ENCODE peak calls at places on chromosome 10, in nine cellular contexts. R is upper lobe of left lung; P is glutamatergic neuron; H is choroid plexus epithelial cell; Y is fibroblast of lung; J is CD4-positive, alpha-beta T cell; L is Calu3; U is thoracic aorta; W is GM12865. F is an unnamed sample.

GRCh38 chr10:75180592-75180991 is 30.0 kb upstream of the VDAC2 start:
- DNase-seq in R (no peak), P (no peak), H (peak), Y (peak), J (no peak), L (no peak), U (no peak), W (no peak), F (no peak)

GRCh38 chr10:60963441-60964256 is 19.7 kb upstream of the RHOBTB1 start:
- DNase-seq in R (no peak), P (no peak), H (peak), Y (peak), J (no peak), L (no peak), U (no peak), W (no peak), F (peak)

GRCh38 chr10:27715505-27715904 is 30.1 kb downstream of the MKX start:
- DNase-seq in R (no peak), P (no peak), H (no peak), Y (no peak), J (no peak), L (no peak), U (no peak), W (no peak), F (no peak)

GRCh38 chr10:42987575-42987974 is 89.3 kb upstream of the RET start:
- DNase-seq in R (no peak), P (peak), H (no peak), Y (no peak), J (no peak), L (no peak), U (no peak), W (no peak), F (no peak)

GRCh38 chr10:98307916-98308315 is 39.9 kb upstream of the LOXL4 start:
- DNase-seq in R (no peak), P (no peak), H (no peak), Y (peak), J (no peak), L (no peak), U (no peak), W (no peak), F (no peak)

GRCh38 chr10:5076615-5077014 is 17.6 kb upstream of the AKR1C3 start:
- DNase-seq in R (no peak), P (no peak), H (no peak), Y (peak), J (no peak), L (no peak), U (no peak), W (no peak), F (no peak)

GRCh38 chr10:27564381-27564780 is 60.3 kb downstream of the RAB18 start:
- DNase-seq in R (no peak), P (no peak), H (no peak), Y (no peak), J (no peak), L (no peak), U (no peak), W (no peak), F (no peak)

GRCh38 chr10:110446954-110447608 is 50.6 kb upstream of the DUSP5 start:
- DNase-seq in R (peak), P (no peak), H (peak), Y (peak), J (peak), L (no peak), U (no peak), W (no peak), F (peak)

GRCh38 chr10:131841131-131841661 is 59.6 kb upstream of the PPP2R2D start:
- DNase-seq in R (peak), P (peak), H (no peak), Y (no peak), J (no peak), L (no peak), U (no peak), W (no peak), F (no peak)

GRCh38 chr10:30639946-30640786 is 10.6 kb upstream of the LYZL2 start:
- DNase-seq in R (no peak), P (no peak), H (peak), Y (peak), J (no peak), L (peak), U (no peak), W (peak), F (peak)

GRCh38 chr10:75987610-75988009 is 556.2 kb downstream of the LRMDA start:
- DNase-seq in R (no peak), P (no peak), H (peak), Y (peak), J (no peak), L (no peak), U (no peak), W (no peak), F (peak)

GRCh38 chr10:26437637-26438461 is at the start of gene APBB1IP:
- DNase-seq in R (peak), P (peak), H (no peak), Y (peak), J (peak), L (peak), U (no peak), W (peak), F (no peak)

GRCh38 chr10:92381543-92381954 is 90.6 kb downstream of the MARCHF5 start:
- DNase-seq in R (no peak), P (no peak), H (no peak), Y (no peak), J (no peak), L (no peak), U (no peak), W (no peak), F (no peak)

GRCh38 chr10:3776796-3777571 is 8.0 kb downstream of the KLF6 start:
- DNase-seq in R (peak), P (no peak), H (peak), Y (peak), J (peak), L (peak), U (peak), W (no peak), F (peak)

GRCh38 chr10:110041479-110041829 is 33.7 kb downstream of the ADD3 start:
- DNase-seq in R (no peak), P (no peak), H (no peak), Y (no peak), J (no peak), L (no peak), U (no peak), W (no peak), F (no peak)

GRCh38 chr10:132533571-132534260 is 3.9 kb upstream of the INPP5A start:
- DNase-seq in R (peak), P (no peak), H (no peak), Y (no peak), J (no peak), L (no peak), U (peak), W (no peak), F (no peak)

GRCh38 chr10:130244928-130245495 is 108.8 kb downstream of the GLRX3 start:
- DNase-seq in R (peak), P (no peak), H (no peak), Y (no peak), J (no peak), L (no peak), U (no peak), W (no peak), F (no peak)

GRCh38 chr10:106175760-106176377 is 988.6 kb downstream of the SORCS1 start:
- DNase-seq in R (no peak), P (no peak), H (peak), Y (peak), J (no peak), L (no peak), U (no peak), W (peak), F (peak)

GRCh38 chr10:71351628-71352319 is 32.7 kb downstream of the SLC29A3 start:
- DNase-seq in R (peak), P (no peak), H (no peak), Y (no peak), J (no peak), L (no peak), U (no peak), W (no peak), F (no peak)

GRCh38 chr10:103232772-103233488 is 12.8 kb upstream of the RPEL1 start:
- DNase-seq in R (peak), P (no peak), H (peak), Y (peak), J (no peak), L (no peak), U (no peak), W (no peak), F (peak)

GRCh38 chr10:5942471-5942870 is 34.9 kb downstream of the IL15RA start:
- DNase-seq in R (peak), P (no peak), H (no peak), Y (no peak), J (no peak), L (no peak), U (no peak), W (no peak), F (no peak)

GRCh38 chr10:95363303-95363912 is 72.6 kb upstream of the PDLIM1 start:
- DNase-seq in R (no peak), P (no peak), H (peak), Y (peak), J (no peak), L (peak), U (no peak), W (peak), F (peak)

GRCh38 chr10:124701881-124702656 is 42.1 kb downstream of the FAM53B start:
- DNase-seq in R (no peak), P (no peak), H (peak), Y (peak), J (no peak), L (no peak), U (no peak), W (no peak), F (no peak)

GRCh38 chr10:119306964-119307363 is 99.6 kb downstream of the GRK5 start:
- DNase-seq in R (no peak), P (no peak), H (no peak), Y (peak), J (no peak), L (no peak), U (no peak), W (no peak), F (no peak)

GRCh38 chr10:18164771-18165361 is 24.6 kb downstream of the CACNB2 start:
- DNase-seq in R (no peak), P (no peak), H (peak), Y (peak), J (no peak), L (no peak), U (no peak), W (no peak), F (peak)

GRCh38 chr10:131676971-131677421 is 223.8 kb upstream of the PPP2R2D start:
- DNase-seq in R (no peak), P (no peak), H (no peak), Y (no peak), J (no peak), L (no peak), U (no peak), W (no peak), F (no peak)

DNA sequence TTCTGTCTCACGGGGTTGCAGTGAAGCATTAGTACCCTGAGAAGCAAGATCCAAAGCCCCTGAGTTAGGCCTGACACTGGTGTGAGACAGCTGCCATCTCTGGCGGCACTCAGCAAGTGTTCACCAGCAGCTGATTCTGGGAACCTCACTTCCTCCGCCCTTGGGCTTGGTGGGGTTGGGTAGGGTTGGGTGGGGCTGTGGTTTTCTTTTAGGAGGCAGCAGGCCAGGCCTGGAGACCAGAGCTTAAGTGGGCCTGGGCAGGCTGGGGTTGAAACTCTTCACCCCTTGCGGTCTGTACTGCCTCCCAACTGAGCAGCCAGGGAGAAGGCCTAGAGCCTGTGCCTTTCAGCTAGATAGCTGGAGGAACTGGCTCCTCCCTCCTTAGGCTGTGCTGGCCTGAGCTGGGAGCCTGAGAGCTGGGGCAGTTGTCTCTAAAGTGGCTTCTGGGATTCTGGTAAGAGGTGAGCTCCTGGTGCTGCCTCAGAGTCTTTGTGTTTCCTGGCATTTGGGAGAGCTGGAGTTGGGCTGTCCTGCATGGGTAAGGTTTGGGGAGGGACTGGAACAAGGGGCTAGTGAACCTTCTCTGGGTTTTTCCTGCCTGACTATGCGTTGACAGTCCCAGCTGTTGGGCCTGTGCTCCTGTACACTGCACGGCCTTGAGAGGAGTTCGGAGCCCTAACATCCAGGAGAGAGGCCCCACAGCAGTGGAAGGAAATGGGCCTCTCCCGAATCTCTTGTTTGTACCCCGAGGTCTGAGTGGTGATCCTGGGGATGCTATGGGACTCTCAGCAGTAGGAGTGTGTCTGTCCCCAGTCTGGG is 5.1 kb downstream of the TSPAN14 start:
- DNase-seq in R (peak), P (no peak), H (peak), Y (peak), J (peak), L (peak), U (no peak), W (peak), F (peak)
- TF ChIP-seq CTCF in R (no peak), P (no peak), H (no peak), Y (no peak), J (no peak), L (no peak), U (no peak), W (peak), F (no peak)

GRCh38 chr10:47033081-47033480 is 121.9 kb downstream of the PTPN20 start:
- DNase-seq in R (no peak), P (no peak), H (no peak), Y (no peak), J (peak), L (no peak), U (no peak), W (no peak), F (no peak)

GRCh38 chr10:47031953-47032465 is 120.8 kb downstream of the PTPN20 start:
- DNase-seq in R (peak), P (no peak), H (peak), Y (peak), J (peak), L (no peak), U (no peak), W (no peak), F (no peak)

GRCh38 chr10:47030191-47030698 is 119.0 kb downstream of the PTPN20 start:
- DNase-seq in R (peak), P (peak), H (no peak), Y (no peak), J (peak), L (no peak), U (no peak), W (no peak), F (no peak)

GRCh38 chr10:47029181-47029971 is 118.1 kb downstream of the PTPN20 start:
- DNase-seq in R (peak), P (no peak), H (no peak), Y (no peak), J (peak), L (no peak), U (no peak), W (no peak), F (no peak)

GRCh38 chr10:47031251-47031952 is 120.2 kb downstream of the PTPN20 start:
- DNase-seq in R (peak), P (peak), H (no peak), Y (no peak), J (peak), L (no peak), U (no peak), W (peak), F (peak)
- TF ChIP-seq CTCF in R (no peak), P (peak), H (peak), Y (no peak), J (no peak), L (no peak), U (no peak), W (peak), F (no peak)

GRCh38 chr10:125857185-125857760 is 23.8 kb downstream of the DHX32 start:
- DNase-seq in R (no peak), P (no peak), H (no peak), Y (no peak), J (no peak), L (no peak), U (no peak), W (no peak), F (no peak)

GRCh38 chr10:125865120-125865519 is 16.0 kb downstream of the DHX32 start:
- DNase-seq in R (no peak), P (no peak), H (no peak), Y (no peak), J (no peak), L (no peak), U (no peak), W (no peak), F (no peak)

DNA sequence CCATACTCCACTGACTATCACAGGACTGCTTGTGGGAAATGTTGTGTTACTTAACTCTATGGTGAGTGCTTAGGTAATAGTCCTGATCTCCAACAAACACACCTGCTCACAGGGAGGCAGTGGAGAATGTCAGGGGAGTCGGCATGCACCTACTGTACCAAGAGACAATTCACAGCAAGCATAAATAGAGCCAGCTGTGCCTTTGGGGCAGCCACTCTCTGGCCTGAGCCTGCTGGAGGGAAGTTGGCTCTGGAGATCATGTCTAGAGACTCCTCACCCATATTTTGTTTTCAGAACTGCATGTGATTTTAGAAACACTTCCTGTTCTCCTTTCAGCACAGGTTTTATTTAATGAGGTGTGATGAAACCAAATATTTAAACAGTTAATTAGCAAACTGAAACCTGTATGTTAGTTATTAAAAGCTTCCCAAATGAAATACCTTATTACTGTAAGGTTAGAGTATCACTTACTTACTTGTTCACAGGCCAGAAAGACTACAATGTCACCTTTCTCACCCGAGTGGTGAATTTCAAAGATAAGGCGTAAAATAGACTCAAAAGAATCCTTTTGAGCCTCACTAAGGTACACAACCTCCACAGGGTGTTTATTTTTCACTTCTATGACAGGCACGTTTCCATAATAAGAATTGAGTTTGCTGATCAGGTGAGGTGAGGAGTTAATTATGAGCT is 21.8 kb downstream of the DHX32 start:
- DNase-seq in R (no peak), P (no peak), H (no peak), Y (no peak), J (no peak), L (no peak), U (no peak), W (no peak), F (no peak)
- TF ChIP-seq CTCF in R (no peak), P (no peak), H (no peak), Y (no peak), J (no peak), L (no peak), U (no peak), W (no peak), F (no peak)

GRCh38 chr10:55180357-55180756 is 379.3 kb upstream of the PCDH15 start:
- DNase-seq in R (no peak), P (no peak), H (no peak), Y (no peak), J (no peak), L (no peak), U (no peak), W (no peak), F (no peak)

GRCh38 chr10:55169509-55169908 is 368.5 kb upstream of the PCDH15 start:
- DNase-seq in R (no peak), P (no peak), H (no peak), Y (no peak), J (no peak), L (no peak), U (no peak), W (no peak), F (no peak)

GRCh38 chr10:55174419-55174818 is 373.4 kb upstream of the PCDH15 start:
- DNase-seq in R (no peak), P (no peak), H (peak), Y (no peak), J (no peak), L (peak), U (no peak), W (no peak), F (peak)
- TF ChIP-seq CTCF in R (no peak), P (no peak), H (peak), Y (peak), J (no peak), L (peak), U (no peak), W (no peak), F (no peak)

GRCh38 chr10:84194424-84195043 is at the start of gene CDHR1:
- DNase-seq in R (peak), P (peak), H (no peak), Y (peak), J (peak), L (no peak), U (no peak), W (peak), F (no peak)
- TF ChIP-seq CTCF in R (no peak), P (no peak), H (no peak), Y (no peak), J (no peak), L (no peak), U (no peak), W (no peak), F (no peak)

GRCh38 chr10:14025283-14025682 is 305.4 kb downstream of the FRMD4A start:
- DNase-seq in R (no peak), P (no peak), H (no peak), Y (no peak), J (no peak), L (no peak), U (no peak), W (no peak), F (no peak)

GRCh38 chr10:14023612-14024348 is 306.9 kb downstream of the FRMD4A start:
- DNase-seq in R (no peak), P (no peak), H (no peak), Y (peak), J (no peak), L (no peak), U (no peak), W (peak), F (no peak)

GRCh38 chr10:14022954-14023353 is 307.8 kb downstream of the FRMD4A start:
- DNase-seq in R (no peak), P (no peak), H (no peak), Y (peak), J (no peak), L (no peak), U (no peak), W (no peak), F (peak)

GRCh38 chr10:14025790-14026189 is 304.9 kb downstream of the FRMD4A start:
- DNase-seq in R (no peak), P (no peak), H (no peak), Y (no peak), J (no peak), L (no peak), U (no peak), W (no peak), F (no peak)

GRCh38 chr10:14024349-14025202 is 306.1 kb downstream of the FRMD4A start:
- DNase-seq in R (no peak), P (no peak), H (no peak), Y (no peak), J (no peak), L (no peak), U (no peak), W (peak), F (no peak)
- TF ChIP-seq CTCF in R (no peak), P (no peak), H (no peak), Y (no peak), J (no peak), L (no peak), U (no peak), W (no peak), F (no peak)